ENCODE peak calls at places on chromosomes 7 and 10, in seven cellular contexts. Q, G, B, A, K, T and M are unnamed samples.

GRCh38 chr10:23037561-23037960 is 57.8 kb upstream of the MSRB2 start:
- DNase-seq in Q (no peak), G (no peak), B (no peak), A (peak), K (no peak), T (no peak), M (no peak)

GRCh38 chr10:114697061-114697598 is 39.1 kb upstream of the ABLIM1 start:
- DNase-seq in Q (no peak), G (no peak), B (peak), A (no peak), K (no peak), T (no peak), M (no peak)

GRCh38 chr10:85319150-85319549 is 990.8 kb downstream of the CCSER2 start:
- DNase-seq in Q (no peak), G (peak), B (no peak), A (no peak), K (no peak), T (no peak), M (no peak)

GRCh38 chr7:116653204-116653603 is 18.8 kb upstream of the MET start:
- DNase-seq in Q (no peak), G (peak), B (no peak), A (peak), K (no peak), T (no peak), M (no peak)

GRCh38 chr10:11255796-11256444 is 238.2 kb downstream of the CELF2 start:
- DNase-seq in Q (no peak), G (no peak), B (no peak), A (no peak), K (no peak), T (no peak), M (no peak)

GRCh38 chr10:70915206-70915605 is 26.8 kb upstream of the PCBD1 start:
- DNase-seq in Q (no peak), G (no peak), B (no peak), A (no peak), K (no peak), T (no peak), M (peak)

GRCh38 chr7:28697898-28698563 is 260.1 kb downstream of the TRIL start:
- DNase-seq in Q (no peak), G (no peak), B (no peak), A (no peak), K (no peak), T (no peak), M (no peak)

GRCh38 chr10:70404906-70405824 is 1.2 kb downstream of the EIF4EBP2 start:
- DNase-seq in Q (peak), G (peak), B (peak), A (peak), K (no peak), T (no peak), M (peak)

GRCh38 chr10:103078309-103078615 is 114.8 kb downstream of the NT5C2 start:
- DNase-seq in Q (no peak), G (no peak), B (no peak), A (no peak), K (no peak), T (no peak), M (no peak)

GRCh38 chr7:38382627-38383026 is 109.2 kb upstream of the TARP start:
- DNase-seq in Q (no peak), G (peak), B (no peak), A (peak), K (no peak), T (no peak), M (no peak)

GRCh38 chr7:23020742-23021401 is 6.9 kb upstream of the HYCC1 start:
- DNase-seq in Q (no peak), G (peak), B (no peak), A (peak), K (no peak), T (no peak), M (no peak)

GRCh38 chr7:16970732-16971495 is 89.1 kb upstream of the AGR3 start:
- DNase-seq in Q (no peak), G (no peak), B (no peak), A (no peak), K (no peak), T (peak), M (no peak)

GRCh38 chr10:30736685-30737232 is 107.2 kb upstream of the LYZL2 start:
- DNase-seq in Q (no peak), G (peak), B (no peak), A (peak), K (no peak), T (no peak), M (peak)

GRCh38 chr7:106257752-106258151 is 27.0 kb downstream of the NAMPT start:
- DNase-seq in Q (no peak), G (no peak), B (no peak), A (no peak), K (no peak), T (no peak), M (no peak)

GRCh38 chr7:28812641-28813040 is 145.5 kb downstream of the TRIL start:
- DNase-seq in Q (no peak), G (no peak), B (no peak), A (no peak), K (no peak), T (no peak), M (no peak)

GRCh38 chr7:1942026-1942703 is 272.1 kb downstream of the ELFN1 start:
- DNase-seq in Q (no peak), G (no peak), B (no peak), A (no peak), K (no peak), T (no peak), M (no peak)

GRCh38 chr7:6367701-6368211 is 80.0 kb downstream of the DAGLB start:
- DNase-seq in Q (no peak), G (peak), B (no peak), A (peak), K (no peak), T (no peak), M (no peak)

GRCh38 chr7:155844526-155844925 is 32.3 kb upstream of the SHH start:
- DNase-seq in Q (no peak), G (no peak), B (no peak), A (no peak), K (no peak), T (no peak), M (no peak)

GRCh38 chr7:142714375-142714774 is 34.9 kb upstream of the PRSS1 start:
- DNase-seq in Q (peak), G (no peak), B (no peak), A (no peak), K (peak), T (no peak), M (peak)

GRCh38 chr7:20737840-20738448 is 48.7 kb downstream of the SP8 start:
- DNase-seq in Q (no peak), G (no peak), B (no peak), A (no peak), K (no peak), T (no peak), M (no peak)

GRCh38 chr7:102951839-102952238 is 39.0 kb downstream of the LRRC17 start:
- DNase-seq in Q (no peak), G (no peak), B (no peak), A (no peak), K (no peak), T (no peak), M (no peak)

GRCh38 chr10:27911645-27912044 is 87.2 kb downstream of the ODAD2 start:
- DNase-seq in Q (no peak), G (peak), B (no peak), A (peak), K (no peak), T (no peak), M (no peak)
- H3K4me3 ChIP-seq in Q (no peak), G (no peak), B (no peak), A (no peak), K (no peak), T (no peak), M (no peak)

GRCh38 chr7:24283559-24283899 is 461 bp upstream of the NPY start:
- DNase-seq in Q (no peak), G (no peak), B (no peak), A (no peak), K (no peak), T (no peak), M (no peak)
- H3K4me3 ChIP-seq in Q (peak), G (no peak), B (no peak), A (peak), K (no peak), T (no peak), M (peak)

DNA sequence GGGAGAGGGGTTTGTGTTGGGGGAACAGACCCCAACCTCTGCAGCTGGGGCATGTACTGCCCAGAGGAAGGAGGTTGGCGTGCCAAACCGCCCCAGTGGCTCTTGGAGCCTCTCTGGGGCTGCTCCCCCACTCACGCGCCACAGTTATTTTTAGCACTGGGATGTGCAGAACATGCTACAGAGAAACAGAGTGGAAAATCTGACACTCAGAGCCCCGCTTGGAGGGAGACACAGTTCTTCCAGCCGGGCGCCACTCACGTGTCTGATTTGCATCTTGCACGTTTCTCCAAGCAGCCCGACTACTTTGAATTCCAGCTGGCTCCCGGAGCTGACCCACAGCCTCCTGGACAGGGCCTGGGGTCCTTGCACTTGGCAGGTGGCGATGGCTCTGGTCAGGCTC is 182.0 kb downstream of the RPS24 start:
- DNase-seq in Q (no peak), G (peak), B (no peak), A (peak), K (no peak), T (no peak), M (no peak)
- H3K4me3 ChIP-seq in Q (no peak), G (no peak), B (no peak), A (no peak), K (no peak), T (no peak), M (no peak)

DNA sequence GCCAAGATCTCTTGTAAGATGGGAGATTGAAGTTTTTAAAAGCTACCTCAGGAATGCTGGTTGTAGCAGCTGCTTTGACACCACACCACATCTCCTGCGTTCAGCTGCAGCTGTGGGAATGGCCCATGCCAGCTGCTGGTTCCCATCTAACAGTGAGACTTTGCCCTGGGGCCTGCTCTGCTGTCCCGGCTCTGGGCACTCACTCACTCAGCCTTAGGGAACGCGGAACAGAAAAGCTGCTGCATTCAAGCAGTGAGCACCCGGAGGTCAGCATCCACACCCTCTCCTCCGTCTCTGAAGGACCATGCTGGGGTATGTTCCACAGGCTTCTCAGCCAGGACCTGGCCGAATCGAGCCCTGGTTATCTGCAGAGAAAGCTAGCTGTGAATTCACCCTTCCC is 197.1 kb upstream of the CXCL12 start:
- DNase-seq in Q (no peak), G (no peak), B (no peak), A (no peak), K (no peak), T (no peak), M (no peak)
- H3K4me3 ChIP-seq in Q (no peak), G (no peak), B (no peak), A (no peak), K (no peak), T (no peak), M (no peak)

DNA sequence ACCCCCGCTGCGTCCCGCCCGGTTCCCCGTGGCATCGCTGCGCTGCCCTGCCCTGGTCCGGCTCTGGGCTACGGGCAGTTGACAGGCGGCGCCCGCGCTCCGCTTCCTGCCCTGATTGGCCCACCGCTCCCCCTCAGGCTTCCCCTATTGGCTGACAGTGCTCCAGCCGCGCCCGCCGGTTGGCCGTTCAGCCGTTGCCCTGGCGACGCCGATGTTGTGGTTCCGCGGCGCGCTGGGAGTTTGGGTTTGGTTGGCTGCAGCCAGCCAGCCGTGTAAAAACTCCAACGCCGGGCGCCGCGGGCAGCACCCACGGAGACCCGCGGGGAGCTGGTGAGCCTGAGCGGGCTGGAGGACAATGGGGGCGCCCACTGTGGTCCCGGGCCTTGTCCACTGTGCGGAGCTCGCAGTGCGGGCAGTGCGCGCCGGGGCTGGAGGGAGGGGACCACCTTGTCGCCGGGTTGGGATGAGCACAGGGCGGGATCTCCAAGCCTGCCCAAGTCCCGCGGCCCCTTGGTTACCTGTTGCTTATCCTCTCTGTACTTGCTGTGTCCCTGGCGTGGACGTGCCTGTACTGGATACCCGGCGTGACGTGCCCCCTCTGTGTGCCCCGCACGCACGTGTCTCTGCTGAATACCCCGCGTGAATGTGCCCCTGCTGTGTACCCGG is at the start of gene C7orf57:
- DNase-seq in Q (peak), G (peak), B (peak), A (peak), K (peak), T (peak), M (peak)
- H3K4me3 ChIP-seq in Q (peak), G (peak), B (peak), A (peak), K (peak), T (peak), M (peak)